ENCODE peak calls at places on chromosome 5, in nine cellular contexts. V is HFFc6; Y is A549; U is uterus; J is astrocyte of the spinal cord; Z is CD4-positive, alpha-beta T cell; Q is AG09309; G is CD8-positive, alpha-beta T cell; W is osteocyte. H is an unnamed sample.

GRCh38 chr5:96431376-96432244 is 1.4 kb downstream of the PCSK1 start:
- DNase-seq in V (no peak), Y (no peak), U (peak), J (peak), Z (no peak), Q (no peak), G (no peak), W (no peak), H (no peak)

GRCh38 chr5:74393943-74394342 is 246.6 kb downstream of the ENC1 start:
- DNase-seq in V (no peak), Y (no peak), U (no peak), J (no peak), Z (no peak), Q (no peak), G (no peak), W (no peak), H (no peak)

GRCh38 chr5:136082390-136083193 is 50.1 kb upstream of the SMAD5 start:
- DNase-seq in V (peak), Y (peak), U (peak), J (peak), Z (peak), Q (no peak), G (no peak), W (peak), H (no peak)

GRCh38 chr5:78367318-78367991 is 7.0 kb downstream of the SCAMP1 start:
- DNase-seq in V (no peak), Y (no peak), U (no peak), J (no peak), Z (no peak), Q (no peak), G (no peak), W (no peak), H (no peak)

GRCh38 chr5:137078171-137078665 is 420.9 kb downstream of the SPOCK1 start:
- DNase-seq in V (no peak), Y (peak), U (no peak), J (peak), Z (no peak), Q (no peak), G (no peak), W (no peak), H (no peak)

GRCh38 chr5:135537271-135537670 is 1.5 kb upstream of the NEUROG1 start:
- DNase-seq in V (no peak), Y (no peak), U (no peak), J (no peak), Z (no peak), Q (no peak), G (no peak), W (peak), H (no peak)

GRCh38 chr5:159049844-159050318 is 49.8 kb downstream of the EBF1 start:
- DNase-seq in V (no peak), Y (no peak), U (no peak), J (peak), Z (no peak), Q (no peak), G (no peak), W (no peak), H (no peak)

GRCh38 chr5:132840896-132841818 is 10.7 kb upstream of the SHROOM1 start:
- DNase-seq in V (peak), Y (no peak), U (no peak), J (no peak), Z (no peak), Q (peak), G (no peak), W (no peak), H (no peak)

GRCh38 chr5:43981556-43981955 is 378.6 kb downstream of the NNT start:
- DNase-seq in V (no peak), Y (no peak), U (no peak), J (no peak), Z (no peak), Q (no peak), G (no peak), W (no peak), H (no peak)

GRCh38 chr5:96530901-96531300 is 97.9 kb upstream of the PCSK1 start:
- DNase-seq in V (no peak), Y (no peak), U (no peak), J (no peak), Z (no peak), Q (no peak), G (no peak), W (no peak), H (no peak)

GRCh38 chr5:43396762-43397304 is 15.4 kb downstream of the CCL28 start:
- DNase-seq in V (no peak), Y (no peak), U (peak), J (peak), Z (peak), Q (no peak), G (peak), W (no peak), H (no peak)

GRCh38 chr5:131587541-131587940 is 47.5 kb downstream of the RAPGEF6 start:
- DNase-seq in V (peak), Y (no peak), U (no peak), J (peak), Z (no peak), Q (no peak), G (no peak), W (no peak), H (no peak)

GRCh38 chr5:54895816-54896341 is 89.5 kb downstream of the ESM1 start:
- DNase-seq in V (peak), Y (peak), U (peak), J (peak), Z (no peak), Q (peak), G (no peak), W (no peak), H (no peak)
- TF ChIP-seq CTCF in V (peak), Y (peak), U (no peak), J (peak), Z (peak), Q (peak), G (no peak), W (peak), H (peak)

GRCh38 chr5:133924221-133924920 is 44.1 kb downstream of the C5orf15 start:
- DNase-seq in V (no peak), Y (no peak), U (no peak), J (no peak), Z (no peak), Q (no peak), G (no peak), W (no peak), H (no peak)
- TF ChIP-seq CTCF in V (no peak), Y (no peak), U (no peak), J (no peak), Z (no peak), Q (no peak), G (no peak), W (no peak), H (no peak)

DNA sequence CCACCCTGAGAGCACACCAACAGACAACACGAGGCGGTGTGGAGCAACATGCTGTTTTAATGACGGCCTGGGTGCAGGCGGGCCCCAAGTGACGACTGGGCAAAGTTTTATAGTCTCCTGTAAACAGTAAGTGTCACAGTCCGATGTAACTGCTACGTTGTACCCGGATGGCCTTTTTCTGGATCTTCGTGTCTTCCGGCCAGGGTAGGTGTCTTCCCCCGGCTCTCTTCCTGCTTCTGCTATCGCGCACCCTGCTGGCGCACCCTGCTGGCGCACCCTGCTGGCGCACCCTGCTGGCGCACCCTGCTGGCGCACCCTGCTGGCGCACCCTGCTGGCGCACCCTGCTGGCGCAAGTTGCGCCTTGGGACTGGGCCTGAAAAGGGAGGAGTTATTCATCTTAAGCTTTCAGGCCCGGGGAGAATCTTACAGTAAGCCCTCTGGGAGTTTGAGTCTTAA is 143.0 kb upstream of the TARS1 start:
- DNase-seq in V (no peak), Y (no peak), U (no peak), J (no peak), Z (no peak), Q (no peak), G (no peak), W (no peak), H (peak)
- TF ChIP-seq CTCF in V (peak), Y (peak), U (no peak), J (no peak), Z (no peak), Q (no peak), G (no peak), W (peak), H (peak)

GRCh38 chr5:7468742-7469141 is 72.8 kb downstream of the ADCY2 start:
- DNase-seq in V (no peak), Y (no peak), U (no peak), J (no peak), Z (no peak), Q (no peak), G (no peak), W (no peak), H (no peak)

GRCh38 chr5:7462758-7463157 is 66.8 kb downstream of the ADCY2 start:
- DNase-seq in V (no peak), Y (no peak), U (no peak), J (no peak), Z (no peak), Q (no peak), G (no peak), W (no peak), H (no peak)

GRCh38 chr5:7467179-7467578 is 71.2 kb downstream of the ADCY2 start:
- DNase-seq in V (no peak), Y (no peak), U (no peak), J (no peak), Z (no peak), Q (no peak), G (no peak), W (no peak), H (no peak)

DNA sequence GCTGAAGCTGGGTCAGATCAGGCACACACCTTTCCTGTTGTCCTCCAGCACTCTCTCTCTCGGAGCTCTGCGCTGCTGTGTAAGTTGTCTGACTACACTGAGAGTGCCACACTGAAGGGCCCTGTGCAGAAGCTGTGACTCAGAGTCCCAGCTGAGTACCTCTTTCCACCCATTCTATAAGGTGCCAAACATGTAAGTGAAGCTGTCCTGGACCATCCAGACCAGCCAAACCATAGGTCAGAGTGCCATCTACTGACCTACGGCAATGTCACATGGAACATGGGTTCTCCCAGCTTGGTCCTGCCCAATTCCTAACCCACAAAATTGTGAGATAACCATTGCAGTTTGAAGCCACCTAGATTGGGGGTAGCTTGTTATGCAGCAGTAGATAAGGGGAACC is 68.2 kb downstream of the ADCY2 start:
- DNase-seq in V (no peak), Y (no peak), U (no peak), J (no peak), Z (no peak), Q (no peak), G (no peak), W (no peak), H (no peak)
- TF ChIP-seq CTCF in V (no peak), Y (no peak), U (no peak), J (no peak), Z (no peak), Q (no peak), G (no peak), W (no peak), H (no peak)

DNA sequence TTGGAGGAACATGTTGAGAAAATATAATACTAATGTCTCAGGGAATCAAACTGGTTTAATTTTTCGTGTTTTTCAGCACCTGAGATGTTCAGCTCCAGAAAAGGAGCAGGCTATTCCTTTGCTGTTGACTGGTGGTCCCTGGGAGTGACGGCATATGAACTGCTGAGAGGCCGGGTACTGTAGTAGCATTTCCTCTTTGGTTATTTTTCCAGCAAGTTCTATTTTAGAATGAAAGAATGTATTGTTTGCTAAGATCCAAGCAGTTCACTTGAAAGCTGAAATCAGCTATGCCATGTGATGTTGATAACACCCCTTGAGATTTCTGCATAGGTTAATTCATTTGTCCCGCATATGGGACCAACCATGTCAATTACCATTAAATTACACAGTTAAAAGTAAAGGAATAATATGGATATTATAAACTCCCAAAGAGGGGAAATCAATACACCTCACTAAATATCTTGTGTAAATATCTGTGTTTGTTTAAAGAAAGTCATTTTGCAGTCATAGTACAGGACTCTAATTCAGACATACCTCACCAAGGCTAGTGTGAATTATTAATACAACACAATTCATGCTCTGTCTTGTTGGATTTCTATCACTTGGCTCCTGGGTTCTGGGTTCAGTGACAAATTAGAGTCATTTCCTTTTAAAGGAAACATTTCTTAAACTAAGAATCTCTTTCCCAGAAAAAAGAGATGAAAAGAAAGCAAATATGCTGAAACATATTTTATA is 126.8 kb downstream of the STK32A start:
- DNase-seq in V (no peak), Y (no peak), U (no peak), J (no peak), Z (no peak), Q (no peak), G (no peak), W (no peak), H (no peak)
- TF ChIP-seq CTCF in V (no peak), Y (no peak), U (no peak), J (no peak), Z (no peak), Q (no peak), G (no peak), W (no peak), H (no peak)

GRCh38 chr5:148725675-148726074 is 71.3 kb upstream of the HTR4 start:
- DNase-seq in V (no peak), Y (no peak), U (no peak), J (no peak), Z (no peak), Q (no peak), G (no peak), W (no peak), H (no peak)

GRCh38 chr5:148730955-148731898 is 76.9 kb upstream of the HTR4 start:
- DNase-seq in V (peak), Y (peak), U (peak), J (peak), Z (peak), Q (peak), G (peak), W (peak), H (no peak)

GRCh38 chr5:148730272-148730954 is 76.1 kb upstream of the HTR4 start:
- DNase-seq in V (peak), Y (no peak), U (no peak), J (peak), Z (no peak), Q (no peak), G (no peak), W (no peak), H (no peak)

GRCh38 chr5:148732692-148733091 is 78.4 kb upstream of the HTR4 start:
- DNase-seq in V (no peak), Y (no peak), U (no peak), J (no peak), Z (no peak), Q (no peak), G (no peak), W (no peak), H (no peak)

DNA sequence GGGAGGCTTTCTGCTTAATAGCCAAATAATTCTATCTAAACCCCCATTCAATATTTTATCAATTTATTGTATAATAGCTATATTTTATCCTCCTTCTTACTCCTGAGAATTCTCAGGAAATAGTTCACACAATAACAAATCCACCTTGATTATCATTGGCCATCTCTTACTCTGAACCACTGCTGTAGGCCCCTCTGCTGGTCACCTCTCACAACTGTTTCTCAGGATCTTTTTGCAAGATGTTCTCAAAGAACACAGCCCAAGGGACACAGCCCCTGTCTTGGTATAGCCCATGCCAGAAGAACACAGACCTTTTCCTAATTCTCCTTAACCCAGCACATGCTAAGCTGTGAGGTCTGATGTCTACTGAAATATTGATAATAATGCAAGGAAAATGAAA is 74.9 kb upstream of the HTR4 start:
- DNase-seq in V (no peak), Y (no peak), U (no peak), J (no peak), Z (no peak), Q (no peak), G (no peak), W (no peak), H (no peak)
- TF ChIP-seq CTCF in V (peak), Y (no peak), U (no peak), J (peak), Z (no peak), Q (peak), G (no peak), W (peak), H (peak)

GRCh38 chr5:157532022-157532421 is 43.6 kb downstream of the ADAM19 start:
- DNase-seq in V (no peak), Y (no peak), U (no peak), J (no peak), Z (no peak), Q (no peak), G (no peak), W (no peak), H (no peak)

GRCh38 chr5:157530226-157530972 is 45.2 kb downstream of the ADAM19 start:
- DNase-seq in V (no peak), Y (no peak), U (no peak), J (no peak), Z (no peak), Q (no peak), G (no peak), W (no peak), H (no peak)

GRCh38 chr5:157529002-157529401 is 46.6 kb downstream of the ADAM19 start:
- DNase-seq in V (no peak), Y (no peak), U (no peak), J (no peak), Z (no peak), Q (no peak), G (no peak), W (no peak), H (no peak)

GRCh38 chr5:157524887-157525286 is 50.7 kb downstream of the ADAM19 start:
- DNase-seq in V (no peak), Y (no peak), U (no peak), J (no peak), Z (no peak), Q (no peak), G (no peak), W (no peak), H (no peak)

GRCh38 chr5:157528036-157528632 is 47.4 kb downstream of the ADAM19 start:
- DNase-seq in V (no peak), Y (no peak), U (peak), J (peak), Z (no peak), Q (no peak), G (no peak), W (no peak), H (no peak)
- TF ChIP-seq CTCF in V (no peak), Y (no peak), U (no peak), J (no peak), Z (no peak), Q (no peak), G (no peak), W (no peak), H (no peak)

DNA sequence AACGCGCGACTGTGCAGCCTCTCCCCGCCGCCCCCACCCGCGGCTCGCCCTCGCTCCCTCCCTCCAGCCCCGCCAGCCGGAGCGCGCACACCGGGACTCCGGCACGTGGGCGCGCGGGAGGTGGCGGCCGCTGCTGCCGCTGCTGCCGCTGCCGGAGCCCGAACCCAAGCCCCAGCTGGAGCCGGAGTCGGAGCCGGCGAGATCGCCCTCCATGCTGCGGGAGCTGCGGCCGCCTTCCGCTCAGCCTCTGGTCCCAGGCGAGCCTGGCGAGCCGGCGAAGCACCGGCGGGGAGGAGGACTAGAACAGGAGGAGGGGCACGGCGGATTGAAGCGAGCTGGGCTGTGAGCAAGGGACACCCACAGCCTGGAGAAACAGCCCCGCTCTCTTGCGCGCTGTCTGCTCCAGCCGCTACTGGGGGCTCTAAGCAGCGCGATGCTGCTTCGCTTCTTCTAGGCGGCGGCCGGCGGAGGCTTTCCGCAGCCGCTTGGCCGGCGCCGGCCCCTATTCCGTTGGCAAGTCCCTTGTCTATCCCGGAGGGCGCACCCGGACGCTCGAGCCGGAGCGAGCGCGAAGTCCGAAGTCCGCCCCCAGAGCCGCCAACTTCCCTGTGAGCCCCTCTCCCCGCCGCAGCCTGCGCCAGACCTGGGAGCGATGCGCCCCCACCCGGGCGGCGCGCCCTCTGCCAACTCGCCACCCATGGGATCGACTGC is 598.7 kb upstream of the SGCD start:
- DNase-seq in V (no peak), Y (peak), U (peak), J (peak), Z (no peak), Q (peak), G (no peak), W (peak), H (peak)
- TF ChIP-seq CTCF in V (no peak), Y (no peak), U (no peak), J (no peak), Z (no peak), Q (no peak), G (no peak), W (no peak), H (no peak)

H was measured in chondrocyte.